ENCODE peak calls at places on chromosomes 12 and 14, in seven cellular contexts. I is cardiac fibroblast, W is lower leg skin, N is left ventricle myocardium inferior, S is GM13976, K is activated B cell treated with CpG ODN at 0.5 μM for 24 hours, V is endothelial cell. E is an unnamed sample.

GRCh38 chr12:56720696-56721615 is 4.1 kb downstream of the NACA start:
- DNase-seq in K (no peak), W (no peak), N (no peak), I (no peak), V (no peak), S (no peak), E (peak)

GRCh38 chr12:27780612-27781408 is 774 bp upstream of the MANSC4 start:
- DNase-seq in W (no peak), S (no peak), I (peak), N (peak), V (peak), K (no peak), E (no peak)

GRCh38 chr12:47777151-47777550 is 4.1 kb downstream of the SLC48A1 start:
- DNase-seq in K (no peak), N (no peak), W (no peak), V (no peak), I (no peak), S (no peak), E (no peak)

GRCh38 chr14:55881577-55882241 is 236.5 kb upstream of the PELI2 start:
- DNase-seq in K (no peak), S (no peak), V (no peak), W (no peak), I (no peak), N (no peak), E (no peak)

GRCh38 chr12:45314770-45315169 is 98.9 kb downstream of the ANO6 start:
- DNase-seq in S (no peak), V (no peak), N (no peak), I (no peak), W (no peak), K (no peak), E (no peak)

GRCh38 chr14:101289911-101290310 is 271.4 kb upstream of the DIO3 start:
- DNase-seq in K (no peak), N (no peak), W (no peak), I (no peak), S (no peak), V (no peak), E (no peak)

GRCh38 chr14:63752449-63753169 is 24.7 kb upstream of the SGPP1 start:
- DNase-seq in I (peak), W (no peak), S (no peak), N (no peak), K (no peak), V (no peak), E (no peak)

GRCh38 chr14:91123201-91123600 is 9.3 kb downstream of the DGLUCY start:
- DNase-seq in I (no peak), W (no peak), N (no peak), K (no peak), S (no peak), V (no peak), E (no peak)

GRCh38 chr12:2053675-2054070 is 886 bp downstream of the CACNA1C start:
- DNase-seq in K (no peak), N (peak), W (no peak), S (no peak), I (peak), V (peak), E (no peak)

GRCh38 chr14:35821546-35822411 is 4.4 kb upstream of the BRMS1L start:
- DNase-seq in W (no peak), V (peak), K (no peak), I (peak), S (peak), N (no peak), E (no peak)

GRCh38 chr14:55153951-55154350 is 24.9 kb downstream of the LGALS3 start:
- DNase-seq in V (no peak), I (no peak), W (no peak), N (no peak), S (no peak), K (no peak), E (no peak)

GRCh38 chr12:55933158-55933798 is 2.3 kb downstream of the DGKA start:
- DNase-seq in W (no peak), V (no peak), K (no peak), N (no peak), I (peak), S (no peak), E (peak)

GRCh38 chr12:22406622-22407021 is 72.1 kb upstream of the ST8SIA1 start:
- DNase-seq in I (no peak), K (no peak), W (no peak), V (no peak), S (no peak), N (no peak), E (no peak)

GRCh38 chr12:2462087-2462486 is 332.7 kb upstream of the FKBP4 start:
- DNase-seq in W (no peak), I (no peak), S (no peak), V (no peak), K (no peak), N (no peak), E (peak)

GRCh38 chr12:31465002-31465401 is 125.9 kb downstream of the DENND5B start:
- DNase-seq in S (no peak), V (no peak), I (no peak), N (no peak), W (no peak), K (no peak), E (no peak)

GRCh38 chr12:40253936-40254335 is 29.1 kb downstream of the LRRK2 start:
- DNase-seq in K (no peak), S (no peak), I (peak), W (no peak), V (no peak), N (no peak), E (no peak)

GRCh38 chr14:51681411-51681810 is 29.7 kb downstream of the FRMD6 start:
- DNase-seq in W (no peak), N (no peak), V (no peak), S (no peak), K (no peak), I (no peak), E (no peak)

GRCh38 chr12:84508943-84509342 is 403.7 kb downstream of the SLC6A15 start:
- DNase-seq in V (no peak), I (peak), W (no peak), K (no peak), S (no peak), N (peak), E (no peak)

GRCh38 chr12:95202691-95203476 is 14.4 kb downstream of the FGD6 start:
- DNase-seq in S (no peak), K (no peak), I (peak), N (no peak), V (no peak), W (no peak), E (no peak)

GRCh38 chr12:104055686-104056388 is 5.8 kb upstream of the GLT8D2 start:
- DNase-seq in V (no peak), K (no peak), W (no peak), I (peak), N (peak), S (no peak), E (no peak)

GRCh38 chr12:21296751-21297406 is 37.8 kb downstream of the SLCO1A2 start:
- DNase-seq in K (no peak), V (no peak), I (peak), S (peak), W (no peak), N (no peak), E (no peak)

GRCh38 chr12:108823804-108824203 is 33.6 kb downstream of the SSH1 start:
- DNase-seq in V (no peak), N (no peak), I (peak), K (no peak), S (no peak), W (no peak), E (no peak)

GRCh38 chr12:92253301-92253700 is 107.7 kb upstream of the BTG1 start:
- DNase-seq in K (no peak), N (no peak), W (no peak), S (no peak), I (no peak), V (no peak), E (no peak)
- TF ChIP-seq CTCF in K (no peak), N (no peak), W (no peak), S (no peak), I (no peak), V (no peak), E (no peak)

GRCh38 chr12:123972448-123973401 is at the start of the genes CCDC92 and ZNF664:
- DNase-seq in V (peak), K (peak), S (peak), W (peak), I (peak), N (peak), E (peak)
- TF ChIP-seq CTCF in V (no peak), K (no peak), S (peak), W (no peak), I (no peak), N (no peak), E (no peak)

GRCh38 chr14:80638620-80639215 is 302.8 kb downstream of the CEP128 start:
- DNase-seq in N (no peak), W (no peak), K (no peak), V (no peak), I (peak), S (no peak), E (no peak)

GRCh38 chr14:80637726-80638619 is 303.6 kb downstream of the CEP128 start:
- DNase-seq in S (no peak), K (no peak), I (no peak), W (no peak), N (no peak), V (no peak), E (no peak)

GRCh38 chr14:80634106-80634758 is 307.3 kb downstream of the CEP128 start:
- DNase-seq in S (no peak), K (no peak), I (peak), V (no peak), W (no peak), N (no peak), E (no peak)

DNA sequence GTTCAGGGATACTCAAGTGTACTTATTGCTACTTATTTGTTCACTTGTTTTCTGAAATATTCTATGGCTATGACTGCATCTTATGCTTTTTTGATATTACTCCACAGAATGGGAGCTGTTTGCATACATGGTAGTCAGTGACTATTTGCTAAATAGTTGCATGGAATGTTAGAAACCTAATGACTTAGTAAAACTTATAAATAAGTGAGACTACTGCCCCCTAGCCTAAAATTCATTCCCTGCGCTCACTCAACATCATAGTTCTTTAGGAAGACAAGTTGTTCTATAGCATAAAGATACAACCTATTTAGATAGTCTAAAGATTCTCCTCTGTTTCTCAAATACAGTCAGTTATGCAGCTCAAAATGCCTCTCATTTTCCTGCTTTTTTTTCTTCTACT is 305.5 kb downstream of the CEP128 start:
- DNase-seq in V (no peak), K (no peak), W (no peak), I (peak), N (no peak), S (no peak), E (no peak)
- TF ChIP-seq CTCF in V (peak), K (no peak), W (no peak), I (peak), N (no peak), S (no peak), E (no peak)

GRCh38 chr12:121955258-121956040 is 37.1 kb downstream of the CFAP251 start:
- DNase-seq in I (peak), N (no peak), S (no peak), K (no peak), V (no peak), W (no peak), E (no peak)
- TF ChIP-seq CTCF in I (peak), N (peak), S (peak), K (no peak), V (peak), W (no peak), E (peak)

GRCh38 chr12:69649529-69649928 is 38.8 kb upstream of the LRRC10 start:
- DNase-seq in V (no peak), S (no peak), N (no peak), I (peak), K (no peak), W (no peak), E (no peak)
- TF ChIP-seq CTCF in V (no peak), S (no peak), N (no peak), I (no peak), K (no peak), W (no peak), E (no peak)

GRCh38 chr14:105317546-105317945 is 3.0 kb downstream of the PACS2 start:
- DNase-seq in K (no peak), W (peak), I (peak), S (no peak), V (no peak), N (peak), E (peak)
- TF ChIP-seq CTCF in K (no peak), W (no peak), I (peak), S (no peak), V (no peak), N (peak), E (peak)

GRCh38 chr12:49089831-49090773 is 4.5 kb downstream of the DHH start:
- DNase-seq in N (peak), I (peak), S (peak), K (peak), V (peak), W (no peak), E (no peak)
- TF ChIP-seq CTCF in N (no peak), I (peak), S (peak), K (no peak), V (no peak), W (no peak), E (no peak)

GRCh38 chr12:29595071-29595755 is 97.7 kb upstream of the OVCH1 start:
- DNase-seq in K (no peak), V (no peak), S (no peak), I (no peak), W (no peak), N (no peak), E (no peak)

GRCh38 chr12:29593001-29593400 is 95.5 kb upstream of the OVCH1 start:
- DNase-seq in N (no peak), V (no peak), W (no peak), S (no peak), I (no peak), K (no peak), E (no peak)

GRCh38 chr12:29589852-29590251 is 92.4 kb upstream of the OVCH1 start:
- DNase-seq in K (no peak), S (no peak), I (peak), V (no peak), N (no peak), W (no peak), E (no peak)

GRCh38 chr12:29589271-29589670 is 91.8 kb upstream of the OVCH1 start:
- DNase-seq in I (no peak), V (no peak), S (no peak), K (no peak), W (no peak), N (no peak), E (no peak)

GRCh38 chr12:29591140-29592020 is 93.9 kb upstream of the OVCH1 start:
- DNase-seq in N (no peak), V (peak), I (peak), K (no peak), W (no peak), S (no peak), E (no peak)
- TF ChIP-seq CTCF in N (peak), V (no peak), I (peak), K (no peak), W (no peak), S (no peak), E (no peak)